ENCODE peak calls at places on chromosomes 11 and 22, in ten cellular contexts. One of them, this sample, is unnamed.

GRCh38 chr22:41359376-41359775 is 22.4 kb upstream of the TEF start:
- DNase-seq in HCT116: no peak
- DNase-seq in colonic mucosa: no peak
- DNase-seq in heart left ventricle: no peak
- DNase-seq in mesendoderm: no peak
- DNase-seq in tibial artery: no peak
- DNase-seq in breast epithelium: no peak
- DNase-seq in Peyer's patch: no peak
- DNase-seq in adrenal gland: no peak
- DNase-seq in psoas muscle: no peak
- DNase-seq in this sample: no peak

GRCh38 chr11:1746516-1746931 is 3.9 kb downstream of the IFITM10 start:
- DNase-seq in colonic mucosa: peak; percentile 28
- DNase-seq in heart left ventricle: no peak
- DNase-seq in psoas muscle: peak; percentile 82
- DNase-seq in Peyer's patch: peak; percentile 47
- DNase-seq in mesendoderm: no peak
- DNase-seq in HCT116: no peak
- DNase-seq in tibial artery: peak; percentile 75
- DNase-seq in adrenal gland: peak; percentile 88
- DNase-seq in breast epithelium: peak; percentile 49
- DNase-seq in this sample: peak; percentile 78

GRCh38 chr11:125443767-125444311 is 52.2 kb downstream of the FEZ1 start:
- DNase-seq in HCT116: no peak
- DNase-seq in colonic mucosa: no peak
- DNase-seq in tibial artery: no peak
- DNase-seq in psoas muscle: no peak
- DNase-seq in mesendoderm: peak; percentile 95
- DNase-seq in adrenal gland: no peak
- DNase-seq in breast epithelium: no peak
- DNase-seq in Peyer's patch: no peak
- DNase-seq in heart left ventricle: no peak
- DNase-seq in this sample: no peak

GRCh38 chr11:25855916-25856315 is 476.0 kb upstream of the ANO3 start:
- DNase-seq in tibial artery: no peak
- DNase-seq in Peyer's patch: no peak
- DNase-seq in psoas muscle: no peak
- DNase-seq in mesendoderm: no peak
- DNase-seq in heart left ventricle: no peak
- DNase-seq in HCT116: no peak
- DNase-seq in adrenal gland: no peak
- DNase-seq in colonic mucosa: no peak
- DNase-seq in breast epithelium: no peak
- DNase-seq in this sample: no peak

GRCh38 chr11:3815882-3816281 is 7.5 kb downstream of the PGAP2 start:
- DNase-seq in colonic mucosa: no peak
- DNase-seq in heart left ventricle: no peak
- DNase-seq in adrenal gland: no peak
- DNase-seq in breast epithelium: no peak
- DNase-seq in HCT116: no peak
- DNase-seq in tibial artery: no peak
- DNase-seq in Peyer's patch: no peak
- DNase-seq in psoas muscle: no peak
- DNase-seq in mesendoderm: no peak
- DNase-seq in this sample: no peak

GRCh38 chr11:95919514-95919913 is 4.4 kb downstream of the MTMR2 start:
- DNase-seq in breast epithelium: no peak
- DNase-seq in colonic mucosa: no peak
- DNase-seq in heart left ventricle: no peak
- DNase-seq in psoas muscle: no peak
- DNase-seq in Peyer's patch: no peak
- DNase-seq in HCT116: no peak
- DNase-seq in mesendoderm: no peak
- DNase-seq in tibial artery: no peak
- DNase-seq in adrenal gland: no peak
- DNase-seq in this sample: no peak

GRCh38 chr11:74019860-74020259 is 11.0 kb upstream of the UCP3 start:
- DNase-seq in psoas muscle: no peak
- DNase-seq in colonic mucosa: no peak
- DNase-seq in Peyer's patch: no peak
- DNase-seq in adrenal gland: no peak
- DNase-seq in heart left ventricle: no peak
- DNase-seq in tibial artery: no peak
- DNase-seq in HCT116: no peak
- DNase-seq in breast epithelium: no peak
- DNase-seq in mesendoderm: no peak
- DNase-seq in this sample: no peak

GRCh38 chr22:45574069-45574703 is 71.5 kb downstream of the FBLN1 start:
- DNase-seq in heart left ventricle: no peak
- DNase-seq in psoas muscle: peak; percentile 28
- DNase-seq in mesendoderm: no peak
- DNase-seq in breast epithelium: no peak
- DNase-seq in tibial artery: no peak
- DNase-seq in colonic mucosa: no peak
- DNase-seq in Peyer's patch: peak; percentile 42
- DNase-seq in HCT116: no peak
- DNase-seq in adrenal gland: no peak
- DNase-seq in this sample: peak; percentile 34

GRCh38 chr11:122746611-122747305 is 91.2 kb downstream of the UBASH3B start:
- DNase-seq in tibial artery: no peak
- DNase-seq in mesendoderm: no peak
- DNase-seq in HCT116: no peak
- DNase-seq in breast epithelium: no peak
- DNase-seq in psoas muscle: no peak
- DNase-seq in colonic mucosa: no peak
- DNase-seq in heart left ventricle: no peak
- DNase-seq in Peyer's patch: no peak
- DNase-seq in adrenal gland: no peak
- DNase-seq in this sample: no peak
- H3K4me1 ChIP-seq in tibial artery: no peaks in the 10 kb centered on the region
- H3K4me1 ChIP-seq in mesendoderm: no peaks in the 10 kb centered on the region
- H3K4me1 ChIP-seq in HCT116: no peaks in the 10 kb centered on the region
- H3K4me1 ChIP-seq in breast epithelium: no peaks in the 10 kb centered on the region
- H3K4me1 ChIP-seq in psoas muscle: no peaks in the 10 kb centered on the region
- H3K4me1 ChIP-seq in colonic mucosa: peaks cover 5% of the 10 kb centered on the region
- H3K4me1 ChIP-seq in heart left ventricle: peaks cover 22% of the 10 kb centered on the region
- H3K4me1 ChIP-seq in Peyer's patch: peaks cover 23% of the 10 kb centered on the region
- H3K4me1 ChIP-seq in adrenal gland: peaks cover 18% of the 10 kb centered on the region
- H3K4me1 ChIP-seq in this sample: no peaks in the 10 kb centered on the region

GRCh38 chr11:35163209-35163608 is 24.2 kb downstream of the CD44 start:
- DNase-seq in Peyer's patch: no peak
- DNase-seq in heart left ventricle: no peak
- DNase-seq in mesendoderm: no peak
- DNase-seq in HCT116: no peak
- DNase-seq in colonic mucosa: no peak
- DNase-seq in psoas muscle: no peak
- DNase-seq in tibial artery: no peak
- DNase-seq in adrenal gland: no peak
- DNase-seq in breast epithelium: no peak
- DNase-seq in this sample: no peak

GRCh38 chr11:35162795-35163194 is 23.8 kb downstream of the CD44 start:
- DNase-seq in HCT116: no peak
- DNase-seq in tibial artery: no peak
- DNase-seq in Peyer's patch: no peak
- DNase-seq in adrenal gland: no peak
- DNase-seq in breast epithelium: no peak
- DNase-seq in heart left ventricle: no peak
- DNase-seq in psoas muscle: no peak
- DNase-seq in colonic mucosa: no peak
- DNase-seq in mesendoderm: no peak
- DNase-seq in this sample: no peak

GRCh38 chr11:35160248-35160820 is 21.4 kb downstream of the CD44 start:
- DNase-seq in heart left ventricle: no peak
- DNase-seq in Peyer's patch: no peak
- DNase-seq in breast epithelium: no peak
- DNase-seq in HCT116: no peak
- DNase-seq in tibial artery: no peak
- DNase-seq in mesendoderm: peak; percentile 87
- DNase-seq in adrenal gland: no peak
- DNase-seq in psoas muscle: no peak
- DNase-seq in colonic mucosa: no peak
- DNase-seq in this sample: no peak

GRCh38 chr11:35159111-35159510 is 20.1 kb downstream of the CD44 start:
- DNase-seq in tibial artery: no peak
- DNase-seq in HCT116: no peak
- DNase-seq in heart left ventricle: no peak
- DNase-seq in breast epithelium: no peak
- DNase-seq in mesendoderm: no peak
- DNase-seq in colonic mucosa: no peak
- DNase-seq in psoas muscle: no peak
- DNase-seq in Peyer's patch: no peak
- DNase-seq in adrenal gland: no peak
- DNase-seq in this sample: no peak

DNA sequence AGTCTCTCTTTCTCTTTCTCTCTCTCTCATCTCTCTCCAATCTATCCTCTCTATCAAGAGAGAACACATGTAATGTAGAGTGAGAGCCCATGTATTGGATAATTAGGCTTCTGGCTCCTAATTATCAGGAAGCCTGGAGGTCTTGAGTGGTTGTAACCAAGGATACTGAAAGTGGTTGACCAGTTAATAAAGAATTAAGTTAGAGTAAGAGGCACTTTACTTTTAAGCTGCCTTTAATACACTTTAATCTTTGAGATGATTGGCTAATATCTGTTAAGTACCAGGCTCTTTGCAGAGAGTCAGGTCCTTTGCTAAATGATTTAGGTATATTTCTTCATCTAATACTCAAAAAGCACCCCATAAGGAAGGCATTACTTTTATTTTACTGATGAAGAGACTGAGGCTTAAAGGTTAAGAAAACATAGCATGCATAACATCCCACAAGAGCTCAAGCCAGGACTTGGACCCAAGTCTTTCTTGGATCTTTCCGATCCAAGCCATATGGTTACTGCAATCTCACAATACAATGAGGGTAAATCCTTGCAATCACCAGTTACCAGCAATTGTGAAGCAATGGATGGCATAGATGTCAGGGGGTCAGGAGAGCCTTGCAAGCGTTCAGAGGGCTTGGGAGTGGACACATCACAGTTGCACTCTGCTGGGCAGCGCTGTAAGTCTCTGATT is 22.1 kb downstream of the CD44 start:
- DNase-seq in breast epithelium: no peak
- DNase-seq in colonic mucosa: no peak
- DNase-seq in heart left ventricle: no peak
- DNase-seq in Peyer's patch: no peak
- DNase-seq in HCT116: no peak
- DNase-seq in tibial artery: no peak
- DNase-seq in adrenal gland: no peak
- DNase-seq in mesendoderm: no peak
- DNase-seq in psoas muscle: no peak
- DNase-seq in this sample: no peak
- H3K4me1 ChIP-seq in breast epithelium: no peaks in the 10 kb centered on the region
- H3K4me1 ChIP-seq in colonic mucosa: peaks cover 16% of the 10 kb centered on the region
- H3K4me1 ChIP-seq in heart left ventricle: peaks cover 62% of the 10 kb centered on the region
- H3K4me1 ChIP-seq in Peyer's patch: peaks cover 75% of the 10 kb centered on the region
- H3K4me1 ChIP-seq in HCT116: peaks cover 87% of the 10 kb centered on the region
- H3K4me1 ChIP-seq in tibial artery: no peaks in the 10 kb centered on the region
- H3K4me1 ChIP-seq in adrenal gland: peaks cover 57% of the 10 kb centered on the region
- H3K4me1 ChIP-seq in mesendoderm: peaks cover 40% of the 10 kb centered on the region
- H3K4me1 ChIP-seq in psoas muscle: peaks cover 19% of the 10 kb centered on the region
- H3K4me1 ChIP-seq in this sample: peaks cover 12% of the 10 kb centered on the region

GRCh38 chr22:22604326-22605073 is 39.9 kb upstream of the GGTLC2 start:
- DNase-seq in mesendoderm: no peak
- DNase-seq in psoas muscle: no peak
- DNase-seq in adrenal gland: peak; percentile 15
- DNase-seq in breast epithelium: no peak
- DNase-seq in Peyer's patch: no peak
- DNase-seq in tibial artery: no peak
- DNase-seq in colonic mucosa: no peak
- DNase-seq in HCT116: no peak
- DNase-seq in heart left ventricle: no peak
- DNase-seq in this sample: no peak

GRCh38 chr22:22599248-22599647 is 40.2 kb upstream of the PRAME start:
- DNase-seq in tibial artery: no peak
- DNase-seq in breast epithelium: no peak
- DNase-seq in colonic mucosa: no peak
- DNase-seq in HCT116: no peak
- DNase-seq in mesendoderm: no peak
- DNase-seq in Peyer's patch: no peak
- DNase-seq in adrenal gland: no peak
- DNase-seq in heart left ventricle: no peak
- DNase-seq in psoas muscle: no peak
- DNase-seq in this sample: no peak

GRCh38 chr22:22605074-22605404 is 39.4 kb upstream of the GGTLC2 start:
- DNase-seq in tibial artery: no peak
- DNase-seq in heart left ventricle: no peak
- DNase-seq in mesendoderm: no peak
- DNase-seq in colonic mucosa: no peak
- DNase-seq in breast epithelium: no peak
- DNase-seq in adrenal gland: no peak
- DNase-seq in psoas muscle: no peak
- DNase-seq in Peyer's patch: no peak
- DNase-seq in HCT116: no peak
- DNase-seq in this sample: no peak

GRCh38 chr22:22600862-22601261 is 41.8 kb upstream of the PRAME start:
- DNase-seq in Peyer's patch: no peak
- DNase-seq in tibial artery: no peak
- DNase-seq in colonic mucosa: no peak
- DNase-seq in adrenal gland: no peak
- DNase-seq in psoas muscle: no peak
- DNase-seq in heart left ventricle: no peak
- DNase-seq in breast epithelium: no peak
- DNase-seq in HCT116: no peak
- DNase-seq in mesendoderm: no peak
- DNase-seq in this sample: no peak

DNA sequence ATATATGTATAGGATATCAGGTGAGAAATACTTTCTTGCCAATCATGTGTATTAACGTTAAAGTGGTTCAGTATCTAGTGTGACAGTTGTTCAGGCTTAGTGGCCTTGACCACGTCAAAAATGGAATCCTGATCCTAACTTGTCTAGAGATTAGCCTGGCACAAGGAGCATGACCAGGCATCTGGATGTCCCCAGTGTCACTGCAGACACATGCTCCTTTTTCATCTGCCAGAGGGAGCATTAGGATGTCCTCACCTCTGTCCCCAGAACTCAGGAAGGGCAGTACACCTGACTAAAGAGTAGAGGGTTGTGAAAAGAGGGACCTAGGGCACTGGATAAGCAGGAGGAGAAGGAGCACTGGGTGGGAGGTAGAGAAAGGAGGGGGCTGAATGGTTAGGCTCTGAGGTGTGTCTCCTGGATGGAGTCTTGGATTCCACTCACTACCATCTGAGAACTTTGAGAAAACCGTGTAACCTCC is 40.9 kb upstream of the GGTLC2 start:
- DNase-seq in colonic mucosa: no peak
- DNase-seq in HCT116: no peak
- DNase-seq in mesendoderm: no peak
- DNase-seq in tibial artery: no peak
- DNase-seq in breast epithelium: no peak
- DNase-seq in psoas muscle: no peak
- DNase-seq in heart left ventricle: no peak
- DNase-seq in Peyer's patch: no peak
- DNase-seq in adrenal gland: no peak
- DNase-seq in this sample: no peak
- H3K4me1 ChIP-seq in colonic mucosa: no peaks in the 10 kb centered on the region
- H3K4me1 ChIP-seq in HCT116: no peaks in the 10 kb centered on the region
- H3K4me1 ChIP-seq in mesendoderm: no peaks in the 10 kb centered on the region
- H3K4me1 ChIP-seq in tibial artery: no peaks in the 10 kb centered on the region
- H3K4me1 ChIP-seq in breast epithelium: no peaks in the 10 kb centered on the region
- H3K4me1 ChIP-seq in psoas muscle: no peaks in the 10 kb centered on the region
- H3K4me1 ChIP-seq in heart left ventricle: no peaks in the 10 kb centered on the region
- H3K4me1 ChIP-seq in Peyer's patch: no peaks in the 10 kb centered on the region
- H3K4me1 ChIP-seq in adrenal gland: no peaks in the 10 kb centered on the region
- H3K4me1 ChIP-seq in this sample: no peaks in the 10 kb centered on the region

GRCh38 chr11:19954899-19955298 is 205.4 kb downstream of the DBX1 start:
- DNase-seq in colonic mucosa: no peak
- DNase-seq in psoas muscle: no peak
- DNase-seq in mesendoderm: no peak
- DNase-seq in heart left ventricle: no peak
- DNase-seq in adrenal gland: peak; percentile 13
- DNase-seq in Peyer's patch: no peak
- DNase-seq in HCT116: no peak
- DNase-seq in breast epithelium: no peak
- DNase-seq in tibial artery: no peak
- DNase-seq in this sample: no peak
- H3K4me1 ChIP-seq in colonic mucosa: peaks cover 4% of the 10 kb centered on the region
- H3K4me1 ChIP-seq in psoas muscle: peaks cover 15% of the 10 kb centered on the region
- H3K4me1 ChIP-seq in mesendoderm: peaks cover 9% of the 10 kb centered on the region
- H3K4me1 ChIP-seq in heart left ventricle: peaks cover 64% of the 10 kb centered on the region
- H3K4me1 ChIP-seq in adrenal gland: peaks cover 14% of the 10 kb centered on the region
- H3K4me1 ChIP-seq in Peyer's patch: no peaks in the 10 kb centered on the region
- H3K4me1 ChIP-seq in HCT116: no peaks in the 10 kb centered on the region
- H3K4me1 ChIP-seq in breast epithelium: no peaks in the 10 kb centered on the region
- H3K4me1 ChIP-seq in tibial artery: no peaks in the 10 kb centered on the region
- H3K4me1 ChIP-seq in this sample: peaks cover 3% of the 10 kb centered on the region